ENCODE peak calls at places on chromosomes 16 and 17, in four cellular contexts. U, Z, W and D are unnamed samples.

GRCh38 chr16:86477642-86478041 is 32.7 kb upstream of the FOXF1 start:
- DNase-seq in U (no peak), Z (peak), W (no peak), D (peak)

GRCh38 chr17:75261336-75262111 is at the start of the genes GGA3 and MRPS7:
- DNase-seq in U (no peak), Z (peak), W (peak), D (peak)

GRCh38 chr17:45759761-45760160 is 24.4 kb upstream of the CRHR1 start:
- DNase-seq in U (no peak), Z (no peak), W (no peak), D (no peak)

GRCh38 chr17:76446449-76447231 is 6.3 kb downstream of the UBE2O start:
- DNase-seq in U (no peak), Z (peak), W (no peak), D (peak)

GRCh38 chr17:10741416-10742140 is 11.8 kb upstream of the TMEM220 start:
- DNase-seq in U (no peak), Z (no peak), W (no peak), D (no peak)

GRCh38 chr16:1082266-1082951 is 9.9 kb downstream of the SSTR5 start:
- DNase-seq in U (no peak), Z (no peak), W (no peak), D (peak)

GRCh38 chr16:49952386-49952785 is 72.6 kb upstream of the CNEP1R1 start:
- DNase-seq in U (no peak), Z (peak), W (no peak), D (peak)

GRCh38 chr16:85334718-85335583 is 222.7 kb upstream of the CIBAR2 start:
- DNase-seq in U (no peak), Z (no peak), W (peak), D (peak)

GRCh38 chr17:58082870-58083490 is at the start of gene DYNLL2:
- DNase-seq in U (peak), Z (peak), W (peak), D (peak)

GRCh38 chr17:45103269-45103795 is 29.0 kb downstream of the PLCD3 start:
- DNase-seq in U (no peak), Z (no peak), W (no peak), D (no peak)

GRCh38 chr16:85420501-85421337 is 192.4 kb upstream of the GSE1 start:
- DNase-seq in U (no peak), Z (peak), W (peak), D (peak)

GRCh38 chr16:11379420-11379819 is 34.2 kb downstream of the RMI2 start:
- DNase-seq in U (no peak), Z (no peak), W (no peak), D (no peak)

GRCh38 chr17:75869282-75870141 is 8.9 kb downstream of the TRIM47 start:
- DNase-seq in U (no peak), Z (no peak), W (no peak), D (peak)

GRCh38 chr17:48841395-48841831 is 10.6 kb downstream of the CALCOCO2 start:
- DNase-seq in U (no peak), Z (no peak), W (no peak), D (peak)

GRCh38 chr17:63163158-63163520 is 197.1 kb downstream of the TANC2 start:
- DNase-seq in U (no peak), Z (no peak), W (no peak), D (no peak)

GRCh38 chr16:88973415-88974050 is 3.5 kb downstream of the CBFA2T3 start:
- DNase-seq in U (no peak), Z (no peak), W (no peak), D (no peak)

GRCh38 chr16:88976359-88977027 is 514 bp downstream of the CBFA2T3 start:
- DNase-seq in U (no peak), Z (no peak), W (no peak), D (no peak)

GRCh38 chr16:57531635-57532220 is 4.6 kb downstream of the CCDC102A start:
- DNase-seq in U (no peak), Z (no peak), W (no peak), D (no peak)

GRCh38 chr17:18968945-18969887 is 17.3 kb downstream of the SLC5A10 start:
- DNase-seq in U (no peak), Z (peak), W (no peak), D (no peak)

GRCh38 chr17:28926786-28927185 is 23.9 kb upstream of the DHRS13 start:
- DNase-seq in U (no peak), Z (no peak), W (no peak), D (peak)

GRCh38 chr17:7479389-7480192 is at the start of gene ZBTB4:
- DNase-seq in U (no peak), Z (peak), W (peak), D (peak)

GRCh38 chr16:67259705-67260104 is 10.9 kb downstream of the SLC9A5 start:
- DNase-seq in U (no peak), Z (no peak), W (no peak), D (no peak)

GRCh38 chr17:50275279-50275678 is 1.0 kb downstream of the TMEM92 start:
- DNase-seq in U (no peak), Z (no peak), W (no peak), D (no peak)

GRCh38 chr17:81527591-81528383 is at the start of gene FSCN2:
- DNase-seq in U (no peak), Z (no peak), W (no peak), D (no peak)

GRCh38 chr17:82419471-82419995 is 1.1 kb upstream of the OGFOD3 start:
- DNase-seq in U (no peak), Z (no peak), W (no peak), D (peak)

GRCh38 chr17:42537826-42538451 is 1.9 kb downstream of the NAGLU start:
- DNase-seq in U (no peak), Z (no peak), W (no peak), D (no peak)
- H2BK12ac ChIP-seq in U (no peak), Z (no peak), W (no peak), D (no peak)

GRCh38 chr17:38600906-38601305 is 4.8 kb downstream of the SRCIN1 start:
- DNase-seq in U (no peak), Z (no peak), W (no peak), D (no peak)
- H3K4me3 ChIP-seq in U (no peak), Z (no peak), W (no peak), D (no peak)

GRCh38 chr16:3099395-3099731 is 269 bp upstream of the ZSCAN10 start:
- DNase-seq in U (no peak), Z (no peak), W (no peak), D (no peak)
- H3K18ac ChIP-seq in U (peak), Z (no peak), W (peak), D (no peak)

DNA sequence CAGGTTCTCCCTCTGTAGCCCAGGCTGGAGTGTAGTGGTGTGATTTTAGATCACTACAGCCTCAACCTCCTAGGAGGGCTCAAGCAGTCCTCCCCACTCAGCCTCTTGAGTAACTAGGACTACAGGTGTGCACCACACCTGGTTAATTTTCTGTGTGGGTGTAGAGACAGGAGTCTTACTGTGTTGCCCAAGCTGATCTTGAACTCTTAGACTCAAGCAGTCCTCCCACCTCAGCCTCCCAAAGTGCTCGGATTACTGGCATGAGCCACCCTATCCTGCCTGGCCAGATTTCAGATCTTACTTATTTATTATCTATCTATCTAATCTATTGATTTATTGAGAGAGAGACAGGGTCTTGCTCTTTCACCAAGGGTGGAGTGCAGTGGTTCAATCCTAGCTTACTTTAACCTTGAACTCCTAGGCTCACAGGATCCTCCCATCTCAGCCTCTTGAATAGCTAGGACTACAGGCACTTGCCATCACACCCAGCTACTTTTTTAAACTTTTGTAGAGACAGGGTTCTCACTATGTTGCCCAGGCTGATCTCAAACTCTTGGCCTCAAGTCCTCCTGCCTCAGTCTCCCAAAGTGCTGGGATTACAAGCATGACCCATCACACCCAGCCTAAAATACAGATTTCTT is 61.8 kb downstream of the TUBD1 start:
- DNase-seq in U (no peak), Z (no peak), W (no peak), D (peak)
- H2BK12ac ChIP-seq in U (peak), Z (peak), W (no peak), D (peak)

GRCh38 chr17:4477286-4477791 is 21.3 kb upstream of the SPNS2 start:
- DNase-seq in U (no peak), Z (no peak), W (no peak), D (no peak)

GRCh38 chr17:4476512-4477070 is 22.1 kb upstream of the SPNS2 start:
- DNase-seq in U (no peak), Z (no peak), W (no peak), D (no peak)

GRCh38 chr17:4475463-4475862 is 23.2 kb upstream of the SPNS2 start:
- DNase-seq in U (no peak), Z (no peak), W (no peak), D (no peak)

GRCh38 chr17:4475001-4475400 is 23.7 kb upstream of the SPNS2 start:
- DNase-seq in U (no peak), Z (peak), W (no peak), D (no peak)

GRCh38 chr17:4476017-4476416 is 22.7 kb upstream of the SPNS2 start:
- DNase-seq in U (no peak), Z (no peak), W (no peak), D (no peak)
- H3K4me3 ChIP-seq in U (no peak), Z (no peak), W (no peak), D (no peak)

GRCh38 chr16:79554912-79555311 is 45.6 kb downstream of the MAF start:
- DNase-seq in U (no peak), Z (no peak), W (no peak), D (no peak)
- H3K18ac ChIP-seq in U (no peak), Z (no peak), W (no peak), D (no peak)

GRCh38 chr17:3772764-3773163 is 28.2 kb downstream of the ITGAE start:
- DNase-seq in U (peak), Z (no peak), W (no peak), D (no peak)

GRCh38 chr17:3777366-3777765 is 23.6 kb downstream of the ITGAE start:
- DNase-seq in U (no peak), Z (no peak), W (no peak), D (no peak)

GRCh38 chr17:3773511-3773910 is 27.5 kb downstream of the ITGAE start:
- DNase-seq in U (no peak), Z (no peak), W (no peak), D (peak)

GRCh38 chr17:3771140-3771539 is 29.8 kb downstream of the ITGAE start:
- DNase-seq in U (no peak), Z (no peak), W (no peak), D (no peak)

GRCh38 chr17:3773966-3774365 is 27.0 kb downstream of the ITGAE start:
- DNase-seq in U (no peak), Z (no peak), W (no peak), D (no peak)
- H2BK12ac ChIP-seq in U (peak), Z (no peak), W (no peak), D (peak)

GRCh38 chr16:30652005-30652296 is 1.2 kb downstream of the PRR14 start:
- DNase-seq in U (no peak), Z (no peak), W (no peak), D (no peak)

GRCh38 chr16:30647274-30647571 is 3.5 kb upstream of the PRR14 start:
- DNase-seq in U (no peak), Z (no peak), W (no peak), D (no peak)

GRCh38 chr16:30651124-30652004 is 604 bp downstream of the PRR14 start:
- DNase-seq in U (no peak), Z (peak), W (no peak), D (peak)

GRCh38 chr16:30650369-30651123 is at the start of gene PRR14:
- DNase-seq in U (peak), Z (peak), W (peak), D (peak)

GRCh38 chr16:30649725-30650368 is 913 bp upstream of the PRR14 start:
- DNase-seq in U (no peak), Z (no peak), W (no peak), D (no peak)
- H3K4me3 ChIP-seq in U (peak), Z (no peak), W (no peak), D (peak)

GRCh38 chr17:3843935-3844516 is 2.0 kb downstream of the NCBP3 start:
- DNase-seq in U (no peak), Z (peak), W (no peak), D (peak)
- H3K18ac ChIP-seq in U (no peak), Z (no peak), W (no peak), D (no peak)